ENCODE peak calls at places on chromosomes 16 and 17, in ten cellular contexts. E is RWPE1; P is upper lobe of right lung; X is right cardiac atrium; D is heart left ventricle; U is CD4-positive, alpha-beta memory T cell; K is transverse colon; Z is Peyer's patch; Y is thoracic aorta; H is K562. J is an unnamed sample.

GRCh38 chr17:49696233-49696761 is 11.5 kb downstream of the SLC35B1 start:
- DNase-seq in E (no peak), P (no peak), X (no peak), D (no peak), U (peak; percentile 72), K (no peak), Z (no peak), Y (no peak), H (no peak), J (peak; percentile 37)

GRCh38 chr17:75365009-75365930 is 40.2 kb downstream of the GRB2 start:
- DNase-seq in E (no peak), P (no peak), X (no peak), D (no peak), U (no peak), K (no peak), Z (no peak), Y (no peak), H (no peak), J (no peak)

GRCh38 chr17:39671651-39672521 is 3.6 kb downstream of the PNMT start:
- DNase-seq in E (peak; percentile 36), P (peak; percentile 63), X (peak; percentile 58), D (no peak), U (no peak), K (peak; percentile 67), Z (peak; percentile 83), Y (no peak), H (peak; percentile 78), J (no peak)

GRCh38 chr17:61402978-61403845 is 3.6 kb downstream of the TBX2 start:
- DNase-seq in E (no peak), P (peak; percentile 31), X (no peak), D (no peak), U (no peak), K (no peak), Z (peak; percentile 54), Y (no peak), H (no peak), J (no peak)

GRCh38 chr16:87240211-87241134 is 76.7 kb downstream of the C16orf95 start:
- DNase-seq in E (peak; percentile 84), P (no peak), X (no peak), D (no peak), U (no peak), K (no peak), Z (no peak), Y (no peak), H (no peak), J (no peak)

GRCh38 chr17:73581379-73581778 is 62.9 kb downstream of the SDK2 start:
- DNase-seq in E (no peak), P (no peak), X (no peak), D (no peak), U (no peak), K (no peak), Z (no peak), Y (no peak), H (no peak), J (no peak)

GRCh38 chr17:57432507-57433277 is 176.4 kb downstream of the MSI2 start:
- DNase-seq in E (no peak), P (no peak), X (no peak), D (no peak), U (no peak), K (no peak), Z (no peak), Y (no peak), H (no peak), J (no peak)

GRCh38 chr16:83245061-83245460 is 562.7 kb upstream of the HSBP1 start:
- DNase-seq in E (no peak), P (no peak), X (no peak), D (no peak), U (no peak), K (no peak), Z (no peak), Y (no peak), H (no peak), J (no peak)

GRCh38 chr17:81334987-81335386 is 39.9 kb upstream of the SLC38A10 start:
- DNase-seq in E (no peak), P (no peak), X (no peak), D (no peak), U (no peak), K (no peak), Z (no peak), Y (no peak), H (no peak), J (no peak)

GRCh38 chr17:81336930-81337325 is 41.8 kb upstream of the SLC38A10 start:
- DNase-seq in E (no peak), P (peak; percentile 62), X (no peak), D (no peak), U (no peak), K (peak; percentile 14), Z (peak; percentile 51), Y (no peak), H (no peak), J (no peak)

GRCh38 chr17:81336296-81336929 is 41.3 kb upstream of the SLC38A10 start:
- DNase-seq in E (no peak), P (no peak), X (no peak), D (no peak), U (no peak), K (no peak), Z (no peak), Y (no peak), H (no peak), J (no peak)

GRCh38 chr17:81334419-81334896 is 39.4 kb upstream of the SLC38A10 start:
- DNase-seq in E (no peak), P (peak; percentile 69), X (no peak), D (no peak), U (no peak), K (no peak), Z (no peak), Y (no peak), H (no peak), J (no peak)

DNA sequence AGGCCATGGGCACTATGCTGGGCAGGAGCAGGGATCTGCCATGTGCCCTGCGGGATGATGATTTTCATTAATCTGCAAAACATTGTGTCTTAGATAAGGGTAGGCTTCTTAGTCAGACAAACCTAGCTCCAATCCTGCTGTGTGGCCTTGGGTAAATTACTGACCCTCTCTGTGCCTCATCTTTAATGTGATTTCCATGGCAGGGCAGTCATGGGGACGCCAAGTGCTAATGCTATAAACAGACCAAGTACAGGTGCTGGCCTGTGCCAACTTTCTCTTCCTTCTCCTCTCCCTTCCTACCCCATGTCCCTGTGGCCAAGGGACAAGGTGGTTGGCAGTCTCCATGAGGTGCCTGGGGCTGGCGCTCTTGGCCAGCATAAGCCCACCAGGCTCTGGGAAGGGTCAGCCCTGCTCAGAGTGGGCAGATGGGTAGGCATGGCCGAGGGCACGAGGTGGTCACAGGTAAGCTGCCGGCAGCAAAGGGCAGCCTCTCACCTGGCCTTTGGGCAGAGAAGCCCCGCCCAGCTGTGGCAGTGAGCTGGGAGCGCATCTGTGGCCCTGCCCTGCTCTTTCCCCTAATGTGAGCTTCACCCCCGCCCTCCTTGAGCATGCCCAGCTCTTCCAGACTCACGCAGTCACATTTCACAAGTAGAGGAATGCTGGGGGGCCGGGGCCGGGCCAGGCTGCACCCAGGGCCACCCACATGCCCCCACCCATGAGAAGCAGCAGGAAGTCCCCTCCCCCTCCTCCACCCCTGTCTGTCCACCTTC is 40.5 kb upstream of the SLC38A10 start:
- DNase-seq in E (peak; percentile 59), P (peak; percentile 83), X (no peak), D (no peak), U (no peak), K (peak; percentile 78), Z (peak; percentile 77), Y (no peak), H (no peak), J (no peak)
- H3K27ac ChIP-seq in E (peak overlapping the region; percentile 65), P (peak overlapping the region; percentile 7), X (no peak overlapping the region), D (no peak overlapping the region), U (no peak overlapping the region), K (peak overlapping the region; percentile 35), Z (no peak overlapping the region), Y (no peak overlapping the region), H (no peak overlapping the region), J (no peak overlapping the region)

GRCh38 chr16:67413978-67414891 is 2.0 kb downstream of the ZDHHC1 start:
- DNase-seq in E (no peak), P (no peak), X (no peak), D (no peak), U (no peak), K (no peak), Z (no peak), Y (no peak), H (no peak), J (no peak)

GRCh38 chr16:67411339-67411738 is 4.9 kb downstream of the ZDHHC1 start:
- DNase-seq in E (no peak), P (no peak), X (no peak), D (no peak), U (no peak), K (no peak), Z (no peak), Y (no peak), H (no peak), J (no peak)

GRCh38 chr16:67409631-67410030 is 6.6 kb downstream of the ZDHHC1 start:
- DNase-seq in E (no peak), P (no peak), X (no peak), D (no peak), U (no peak), K (no peak), Z (no peak), Y (no peak), H (no peak), J (no peak)

GRCh38 chr16:67415872-67416793 is at the start of gene ZDHHC1:
- DNase-seq in E (peak; percentile 52), P (peak; percentile 91), X (peak; percentile 81), D (peak; percentile 78), U (peak; percentile 28), K (peak; percentile 76), Z (peak; percentile 82), Y (no peak), H (peak; percentile 55), J (peak; percentile 26)

DNA sequence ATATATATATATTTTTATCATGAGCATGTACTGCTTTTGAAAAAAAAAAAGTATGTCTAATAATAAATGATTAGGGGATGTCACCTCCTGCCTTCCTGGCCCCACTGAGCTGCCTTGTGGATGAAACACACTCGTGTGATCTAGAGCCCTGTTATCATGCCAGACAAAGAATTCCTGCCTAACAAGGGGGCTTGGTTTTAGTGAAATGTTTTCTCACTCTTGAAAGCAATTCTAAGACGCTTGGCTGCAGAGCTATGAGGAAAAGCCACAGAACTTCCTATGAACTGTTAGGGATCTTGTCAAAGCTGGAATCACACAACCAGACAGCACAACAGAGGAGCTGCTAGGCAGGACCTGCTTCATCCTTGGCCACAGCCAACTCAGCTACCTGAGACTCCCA is 4.0 kb downstream of the ZDHHC1 start:
- DNase-seq in E (no peak), P (no peak), X (no peak), D (no peak), U (no peak), K (no peak), Z (no peak), Y (no peak), H (no peak), J (no peak)
- H3K27ac ChIP-seq in E (no peak overlapping the region), P (no peak overlapping the region), X (no peak overlapping the region), D (no peak overlapping the region), U (no peak overlapping the region), K (no peak overlapping the region), Z (no peak overlapping the region), Y (no peak overlapping the region), H (no peak overlapping the region), J (no peak overlapping the region)

GRCh38 chr17:1108560-1108809 is 71.3 kb downstream of the ABR start:
- DNase-seq in E (no peak), P (no peak), X (no peak), D (peak; percentile 48), U (peak; percentile 16), K (no peak), Z (no peak), Y (no peak), H (no peak), J (no peak)
- H3K27ac ChIP-seq in E (peak overlapping the region; percentile 97), P (peak overlapping the region; percentile 91), X (peak overlapping the region; percentile 58), D (peak overlapping the region; percentile 96), U (peak overlapping the region; percentile 74), K (peak overlapping the region; percentile 99), Z (peak overlapping the region; percentile 82), Y (peak overlapping the region; percentile 96), H (no peak overlapping the region), J (peak overlapping the region; percentile 78)

GRCh38 chr16:81755915-81756644 is 23.0 kb upstream of the PLCG2 start:
- DNase-seq in E (no peak), P (no peak), X (no peak), D (peak; percentile 56), U (no peak), K (no peak), Z (no peak), Y (no peak), H (no peak), J (no peak)
- H3K27ac ChIP-seq in E (no peak overlapping the region), P (peak overlapping the region; percentile 51), X (no peak overlapping the region), D (no peak overlapping the region), U (no peak overlapping the region), K (no peak overlapping the region), Z (no peak overlapping the region), Y (no peak overlapping the region), H (no peak overlapping the region), J (no peak overlapping the region)